ENCODE peak calls at places on chromosome 7, in five cellular contexts. B is HCT116; W is nucleus accumbens; H is NCI-H510A; O is activated naive CD4-positive, alpha-beta T cell. G is an unnamed sample.

GRCh38 chr7:133355325-133355708 is 102.4 kb downstream of the EXOC4 start:
- DNase-seq in B (no peak), W (no peak), H (no peak), O (no peak), G (no peak)

GRCh38 chr7:43363429-43363894 is 219.4 kb upstream of the STK17A start:
- DNase-seq in B (no peak), W (no peak), H (no peak), O (no peak), G (no peak)

GRCh38 chr7:1044189-1045037 is at the start of gene GPR146:
- DNase-seq in B (peak), W (peak), H (peak), O (peak), G (peak)

GRCh38 chr7:69732203-69732602 is 133.9 kb downstream of the AUTS2 start:
- DNase-seq in B (no peak), W (no peak), H (no peak), O (no peak), G (no peak)

GRCh38 chr7:106031271-106032029 is 68.4 kb downstream of the CDHR3 start:
- DNase-seq in B (no peak), W (peak), H (no peak), O (no peak), G (no peak)

GRCh38 chr7:142439739-142440138 is 181.9 kb upstream of the PRSS58 start:
- DNase-seq in B (no peak), W (no peak), H (no peak), O (no peak), G (no peak)

GRCh38 chr7:128404143-128404681 is 5.6 kb downstream of the IMPDH1 start:
- DNase-seq in B (no peak), W (no peak), H (no peak), O (no peak), G (no peak)

GRCh38 chr7:99030951-99031350 is 113.0 kb downstream of the SMURF1 start:
- DNase-seq in B (no peak), W (no peak), H (no peak), O (no peak), G (no peak)

GRCh38 chr7:69827140-69827919 is 229.1 kb downstream of the AUTS2 start:
- DNase-seq in B (no peak), W (no peak), H (no peak), O (no peak), G (no peak)

GRCh38 chr7:41752615-41753014 is 49.7 kb upstream of the INHBA start:
- DNase-seq in B (no peak), W (no peak), H (no peak), O (no peak), G (no peak)

GRCh38 chr7:5610500-5611186 is 170.8 kb downstream of the RNF216 start:
- DNase-seq in B (no peak), W (no peak), H (no peak), O (no peak), G (no peak)

GRCh38 chr7:28270536-28270935 is 89.9 kb upstream of the JAZF1 start:
- DNase-seq in B (no peak), W (no peak), H (no peak), O (no peak), G (no peak)

GRCh38 chr7:152588350-152588749 is 87.6 kb downstream of the XRCC2 start:
- DNase-seq in B (no peak), W (no peak), H (no peak), O (no peak), G (no peak)

GRCh38 chr7:79593819-79594218 is 140.4 kb upstream of the MAGI2 start:
- DNase-seq in B (no peak), W (no peak), H (no peak), O (no peak), G (no peak)

GRCh38 chr7:140403878-140404564 is at the start of gene RAB19:
- DNase-seq in B (peak), W (no peak), H (peak), O (no peak), G (no peak)

GRCh38 chr7:51644216-51644615 is 327.6 kb upstream of the COBL start:
- DNase-seq in B (no peak), W (no peak), H (no peak), O (no peak), G (no peak)

GRCh38 chr7:7682856-7683255 is 35.6 kb downstream of the RPA3 start:
- DNase-seq in B (no peak), W (no peak), H (no peak), O (no peak), G (no peak)

GRCh38 chr7:48168159-48168558 is 3.1 kb upstream of the ABCA13 start:
- DNase-seq in B (no peak), W (no peak), H (no peak), O (no peak), G (no peak)

GRCh38 chr7:100175296-100175935 is 1.8 kb downstream of the GPC2 start:
- DNase-seq in B (no peak), W (no peak), H (no peak), O (no peak), G (no peak)

GRCh38 chr7:96624954-96625353 is 84.7 kb downstream of the SEM1 start:
- DNase-seq in B (no peak), W (no peak), H (no peak), O (no peak), G (no peak)

GRCh38 chr7:30682131-30683083 is at the start of gene CRHR2:
- DNase-seq in B (no peak), W (no peak), H (no peak), O (no peak), G (peak)

GRCh38 chr7:27184342-27185012 is 555 bp downstream of the HOXA11 start:
- DNase-seq in B (no peak), W (no peak), H (peak), O (no peak), G (no peak)

GRCh38 chr7:50166997-50167961 is 74.2 kb upstream of the ZPBP start:
- DNase-seq in B (no peak), W (no peak), H (no peak), O (no peak), G (no peak)

GRCh38 chr7:144525956-144526355 is 122.5 kb upstream of the NOBOX start:
- DNase-seq in B (no peak), W (no peak), H (no peak), O (no peak), G (no peak)

GRCh38 chr7:108486291-108486966 is 30.2 kb upstream of the NRCAM start:
- DNase-seq in B (no peak), W (no peak), H (no peak), O (no peak), G (no peak)

GRCh38 chr7:41886257-41886905 is 183.5 kb upstream of the INHBA start:
- DNase-seq in B (no peak), W (no peak), H (no peak), O (no peak), G (no peak)

GRCh38 chr7:148116195-148116594 is 474.4 kb upstream of the C7orf33 start:
- DNase-seq in B (no peak), W (no peak), H (no peak), O (no peak), G (no peak)

GRCh38 chr7:126803060-126803665 is 449.6 kb downstream of the GRM8 start:
- DNase-seq in B (peak), W (no peak), H (peak), O (no peak), G (peak)

GRCh38 chr7:98878365-98879197 is at the start of gene TRRAP:
- DNase-seq in B (no peak), W (peak), H (peak), O (peak), G (peak)

GRCh38 chr7:113086431-113086888 is at the start of gene GPR85:
- DNase-seq in B (no peak), W (peak), H (peak), O (peak), G (peak)

GRCh38 chr7:38452615-38453014 is 178.6 kb downstream of the AMPH start:
- DNase-seq in B (no peak), W (no peak), H (no peak), O (no peak), G (no peak)

GRCh38 chr7:98420966-98421612 is 20.2 kb upstream of the BAIAP2L1 start:
- DNase-seq in B (peak), W (no peak), H (peak), O (peak), G (peak)